ENCODE peak calls at places on chromosomes 11 and 22, in four cellular contexts. I, L, U and E are unnamed samples.

GRCh38 chr11:86577663-86578636 is 94.5 kb downstream of the ME3 start:
- DNase-seq in I (no peak), U (peak; percentile 70), L (no peak), E (no peak)

GRCh38 chr22:39135092-39135896 is 17.2 kb downstream of the CBX7 start:
- DNase-seq in U (peak; percentile 39), L (no peak), I (no peak), E (peak; percentile 48)

GRCh38 chr11:114291847-114292680 is 4.1 kb upstream of the NNMT start:
- DNase-seq in I (no peak), L (no peak), U (peak; percentile 45), E (peak; percentile 85)

GRCh38 chr11:80783561-80783960 is 1342.7 kb upstream of the TENM4 start:
- DNase-seq in L (no peak), I (no peak), U (no peak), E (no peak)

GRCh38 chr22:29380032-29380781 is 8.2 kb downstream of the AP1B1 start:
- DNase-seq in U (peak; percentile 75), L (no peak), I (no peak), E (no peak)

GRCh38 chr11:45834298-45834756 is 12.9 kb upstream of the CRY2 start:
- DNase-seq in I (no peak), U (no peak), L (no peak), E (no peak)

GRCh38 chr11:100867601-100868000 is 180.5 kb downstream of the ARHGAP42 start:
- DNase-seq in U (no peak), L (no peak), I (no peak), E (no peak)

GRCh38 chr11:88208742-88209141 is 33.5 kb upstream of the RAB38 start:
- DNase-seq in L (no peak), I (no peak), U (peak; percentile 4), E (peak; percentile 37)

GRCh38 chr11:84963240-84963639 is 663.9 kb downstream of the DLG2 start:
- DNase-seq in L (no peak), I (no peak), U (no peak), E (no peak)

GRCh38 chr11:12706531-12707499 is 32.6 kb downstream of the TEAD1 start:
- DNase-seq in U (no peak), I (no peak), L (no peak), E (peak; percentile 50)

GRCh38 chr22:23180893-23181762 is 819 bp downstream of the BCR start:
- DNase-seq in U (peak; percentile 39), L (no peak), I (no peak), E (no peak)

DNA sequence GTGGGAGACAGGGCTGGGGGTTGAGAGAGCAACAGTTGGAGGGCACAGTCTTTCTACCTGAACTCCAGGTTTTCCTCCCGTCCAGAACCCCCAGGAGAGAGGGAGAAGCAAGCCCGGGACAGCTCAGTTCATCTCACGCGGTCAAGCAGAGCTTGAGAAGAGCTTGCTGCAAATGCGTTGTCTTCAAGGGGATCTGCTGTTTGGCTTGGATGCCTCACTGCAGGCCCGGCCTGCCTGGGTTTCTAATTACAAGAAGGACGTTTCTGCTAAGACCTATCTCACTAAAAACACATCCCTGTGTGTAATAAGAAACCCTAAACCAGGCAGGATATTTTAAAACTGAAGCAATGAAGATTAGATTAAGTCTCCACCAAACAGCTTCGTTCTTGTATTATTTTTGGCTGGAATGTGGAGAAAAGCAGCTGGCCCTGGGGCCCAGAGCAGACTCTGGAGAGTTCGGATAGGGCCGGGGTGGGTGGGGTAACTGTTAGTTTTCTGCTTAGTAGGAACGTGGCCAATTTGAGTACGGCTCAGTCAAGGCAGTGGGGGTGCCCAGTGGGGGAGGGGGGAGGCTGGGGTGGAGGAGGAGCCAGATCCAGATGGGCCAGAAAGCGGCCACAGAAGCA is 6.0 kb downstream of the PKNOX2 start:
- DNase-seq in I (no peak), L (no peak), U (no peak), E (peak; percentile 58)
- H3K27ac ChIP-seq in I (peak overlapping the region; percentile 48), L (no peak overlapping the region), U (no peak overlapping the region), E (peak overlapping the region; percentile 76)

DNA sequence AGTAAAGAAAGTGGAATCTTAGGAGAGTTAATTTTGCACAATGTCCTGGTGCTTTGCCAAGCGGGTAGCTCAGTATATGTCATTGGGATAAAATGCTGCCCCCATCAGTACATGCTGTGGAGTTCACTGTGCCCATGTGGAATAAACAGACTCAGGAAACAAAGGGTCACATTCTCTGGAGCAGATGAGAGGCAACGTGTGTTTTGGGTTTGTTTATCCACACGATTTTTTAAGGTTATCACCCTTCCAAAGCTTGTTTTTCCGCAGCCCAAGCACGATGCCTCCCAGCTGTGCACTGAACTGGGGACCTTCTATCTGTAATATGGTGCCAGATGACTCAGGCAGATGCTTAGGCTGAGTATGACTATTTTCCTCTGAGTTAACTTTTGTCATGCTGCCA is 6.4 kb downstream of the OR4D6 start:
- DNase-seq in L (no peak), I (no peak), U (no peak), E (peak; percentile 17)
- TF ChIP-seq CTCF in L (no peak), I (no peak), U (no peak), E (no peak)

GRCh38 chr11:59267196-59267595 is 54.5 kb upstream of the MPEG1 start:
- DNase-seq in I (no peak), U (no peak), L (no peak), E (no peak)

GRCh38 chr11:59265735-59266134 is 53.0 kb upstream of the MPEG1 start:
- DNase-seq in U (no peak), L (no peak), I (no peak), E (no peak)

GRCh38 chr11:59266491-59266890 is 53.8 kb upstream of the MPEG1 start:
- DNase-seq in L (no peak), I (no peak), U (peak; percentile 78), E (no peak)

GRCh38 chr11:59264736-59265135 is 52.0 kb upstream of the MPEG1 start:
- DNase-seq in I (no peak), U (no peak), L (no peak), E (no peak)

GRCh38 chr11:59267738-59268475 is 55.2 kb upstream of the MPEG1 start:
- DNase-seq in U (peak; percentile 49), L (no peak), I (no peak), E (no peak)
- H3K27ac ChIP-seq in U (peak overlapping the region; percentile 57), L (no peak overlapping the region), I (no peak overlapping the region), E (no peak overlapping the region)

GRCh38 chr11:33984682-33985389 is 66.7 kb upstream of the CAPRIN1 start:
- DNase-seq in I (no peak), L (no peak), U (no peak), E (no peak)
- TF ChIP-seq CTCF in I (no peak), L (no peak), U (no peak), E (no peak)

DNA sequence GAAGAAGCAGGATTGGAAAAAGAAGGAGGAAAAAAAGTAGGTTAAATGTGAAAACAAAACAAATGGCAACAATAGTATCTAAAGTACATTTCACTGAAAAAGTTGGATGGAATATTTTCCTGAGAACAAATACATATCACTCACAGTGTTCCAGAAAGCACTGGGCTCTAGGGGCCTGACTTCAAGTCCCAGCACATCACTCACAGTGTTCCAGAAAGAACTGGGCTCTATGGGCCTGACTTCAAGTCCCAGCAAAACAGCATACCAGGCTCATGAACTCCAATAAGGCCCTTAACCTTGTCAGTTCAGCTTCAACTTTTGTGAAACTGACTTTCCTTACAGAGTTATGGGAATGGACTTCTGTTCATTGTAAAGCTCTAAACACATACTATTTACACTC is 46.0 kb upstream of the CCDC34 start:
- DNase-seq in U (no peak), I (no peak), L (no peak), E (no peak)
- H3K27ac ChIP-seq in U (no peak overlapping the region), I (no peak overlapping the region), L (no peak overlapping the region), E (peak overlapping the region; percentile 8)

DNA sequence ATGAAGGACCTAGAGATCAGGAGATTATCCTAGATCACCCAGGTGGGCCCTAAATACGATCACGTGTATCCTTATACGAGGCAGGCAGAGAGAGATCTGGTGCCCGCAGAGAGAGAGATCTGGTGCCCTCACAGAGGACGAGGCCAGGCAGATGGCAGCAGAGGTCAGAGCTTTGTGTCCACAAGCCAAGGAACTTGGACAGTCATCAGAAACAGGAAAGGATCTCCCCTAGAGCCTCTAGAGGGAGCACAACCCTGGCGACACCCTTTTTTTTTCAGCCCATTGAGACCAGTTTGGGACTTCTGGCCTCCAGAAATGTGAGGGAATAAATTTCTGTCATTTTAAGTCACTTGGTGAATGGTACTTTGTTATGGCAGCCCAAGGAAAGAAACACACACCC is 25.5 kb upstream of the TIMP3 start:
- DNase-seq in L (no peak), U (no peak), I (no peak), E (no peak)
- TF ChIP-seq CTCF in L (no peak), U (peak; percentile 44), I (no peak), E (peak; percentile 48)